ENCODE peak calls at places on chromosome 21, in six cellular contexts. J, D, S, N, V and R are unnamed samples.
A peak's percentile ranks its signal among the peaks of the same experiment; 100 is the strongest.

GRCh38 chr21:34795152-34796141 is 126.7 kb downstream of the CLIC6 start:
- DNase-seq in J (no peak), D (peak; percentile 71), S (peak; percentile 71), N (no peak), V (peak; percentile 67), R (no peak)

GRCh38 chr21:44360174-44360573 is 6.8 kb downstream of the TRPM2 start:
- DNase-seq in J (no peak), D (peak; percentile 12), S (no peak), N (no peak), V (no peak), R (no peak)

GRCh38 chr21:38838598-38839369 is 33.1 kb downstream of the ETS2 start:
- DNase-seq in J (no peak), D (peak; percentile 22), S (no peak), N (no peak), V (no peak), R (no peak)

GRCh38 chr21:18114735-18115134 is 129.9 kb upstream of the CHODL start:
- DNase-seq in J (no peak), D (no peak), S (no peak), N (no peak), V (no peak), R (no peak)

GRCh38 chr21:39014751-39015150 is 168.5 kb downstream of the PSMG1 start:
- DNase-seq in J (no peak), D (peak; percentile 98), S (no peak), N (peak; percentile 53), V (peak; percentile 83), R (peak; percentile 87)

GRCh38 chr21:44432841-44433790 is 22.2 kb upstream of the LRRC3 start:
- DNase-seq in J (no peak), D (no peak), S (no peak), N (no peak), V (no peak), R (no peak)

GRCh38 chr21:44947930-44948331 is 8.1 kb downstream of the SLX9 start:
- DNase-seq in J (no peak), D (no peak), S (no peak), N (no peak), V (no peak), R (no peak)

GRCh38 chr21:26425576-26425975 is 147.5 kb downstream of the CYYR1 start:
- DNase-seq in J (no peak), D (no peak), S (no peak), N (no peak), V (no peak), R (no peak)

GRCh38 chr21:28601708-28602107 is 391.0 kb downstream of the LTN1 start:
- DNase-seq in J (no peak), D (no peak), S (no peak), N (no peak), V (peak; percentile 31), R (no peak)

GRCh38 chr21:35352066-35352770 is 303.1 kb upstream of the RUNX1 start:
- DNase-seq in J (no peak), D (peak; percentile 58), S (no peak), N (no peak), V (peak; percentile 62), R (no peak)

GRCh38 chr21:46110499-46111192 is 12.7 kb downstream of the COL6A2 start:
- DNase-seq in J (no peak), D (no peak), S (no peak), N (no peak), V (peak; percentile 48), R (no peak)

GRCh38 chr21:28516996-28517592 is 475.6 kb downstream of the LTN1 start:
- DNase-seq in J (peak; percentile 65), D (peak; percentile 58), S (no peak), N (no peak), V (no peak), R (peak; percentile 10)

GRCh38 chr21:41888749-41889376 is 9.7 kb upstream of the PRDM15 start:
- DNase-seq in J (no peak), D (peak; percentile 8), S (no peak), N (no peak), V (no peak), R (no peak)

GRCh38 chr21:46092026-46092764 is 5.7 kb upstream of the COL6A2 start:
- DNase-seq in J (no peak), D (peak; percentile 89), S (no peak), N (peak; percentile 38), V (peak; percentile 93), R (peak; percentile 94)

GRCh38 chr21:38945536-38946245 is 140.0 kb downstream of the ETS2 start:
- DNase-seq in J (no peak), D (peak; percentile 94), S (no peak), N (no peak), V (no peak), R (no peak)

GRCh38 chr21:14070049-14070893 is 140.5 kb downstream of the LIPI start:
- DNase-seq in J (no peak), D (no peak), S (no peak), N (no peak), V (no peak), R (no peak)

GRCh38 chr21:44773291-44773932 is 28.2 kb downstream of the UBE2G2 start:
- DNase-seq in J (no peak), D (no peak), S (peak; percentile 62), N (no peak), V (no peak), R (no peak)

GRCh38 chr21:17613242-17613676 is 558 bp upstream of the BTG3 start:
- DNase-seq in J (no peak), D (peak; percentile 42), S (no peak), N (no peak), V (peak; percentile 32), R (peak; percentile 11)

GRCh38 chr21:25557170-25557569 is 50.1 kb downstream of the MRPL39 start:
- DNase-seq in J (no peak), D (no peak), S (no peak), N (no peak), V (no peak), R (no peak)

GRCh38 chr21:25903599-25903998 is 168.8 kb downstream of the GABPA start:
- DNase-seq in J (peak; percentile 30), D (no peak), S (no peak), N (no peak), V (no peak), R (no peak)

GRCh38 chr21:32372755-32373154 is 20.1 kb downstream of the URB1 start:
- DNase-seq in J (no peak), D (peak; percentile 89), S (no peak), N (no peak), V (no peak), R (no peak)

GRCh38 chr21:45546636-45547203 is 4.5 kb upstream of the SLC19A1 start:
- DNase-seq in J (no peak), D (no peak), S (no peak), N (no peak), V (no peak), R (no peak)